ENCODE peak calls at places on chromosome 1, in nine cellular contexts. F is HFF-Myc, Q is AG09309, P is activated B cell treated with CpG ODN at 0.5 μM for 24 hours, U is spleen, Z is stomach, M is mesothelial cell of epicardium, I is dorsolateral prefrontal cortex, K is astrocyte of the spinal cord. C is an unnamed sample.

GRCh38 chr1:193069748-193070394 is 10.5 kb downstream of the RO60 start:
- DNase-seq in F (no peak), Q (no peak), P (no peak), U (no peak), Z (no peak), M (no peak), I (no peak), K (peak), C (no peak)

GRCh38 chr1:108828074-108828961 is 28.6 kb downstream of the AKNAD1 start:
- DNase-seq in F (peak), Q (peak), P (no peak), U (peak), Z (peak), M (peak), I (peak), K (peak), C (peak)

GRCh38 chr1:62724430-62724829 is 36.2 kb upstream of the DOCK7 start:
- DNase-seq in F (no peak), Q (no peak), P (no peak), U (no peak), Z (no peak), M (no peak), I (no peak), K (no peak), C (no peak)

GRCh38 chr1:24393892-24394291 is 19.7 kb downstream of the STPG1 start:
- DNase-seq in F (no peak), Q (no peak), P (no peak), U (no peak), Z (no peak), M (no peak), I (no peak), K (peak), C (no peak)

GRCh38 chr1:207695943-207696342 is 51.0 kb downstream of the CR1L start:
- DNase-seq in F (no peak), Q (no peak), P (no peak), U (no peak), Z (no peak), M (no peak), I (no peak), K (no peak), C (no peak)

GRCh38 chr1:87542697-87543096 is 214.0 kb downstream of the LMO4 start:
- DNase-seq in F (no peak), Q (no peak), P (no peak), U (no peak), Z (no peak), M (no peak), I (no peak), K (no peak), C (no peak)

GRCh38 chr1:12435639-12436344 is 182.2 kb downstream of the DHRS3 start:
- DNase-seq in F (no peak), Q (no peak), P (no peak), U (no peak), Z (no peak), M (no peak), I (no peak), K (peak), C (peak)

GRCh38 chr1:234188454-234188792 is 184.8 kb upstream of the COA6 start:
- DNase-seq in F (no peak), Q (no peak), P (no peak), U (no peak), Z (no peak), M (no peak), I (no peak), K (no peak), C (no peak)

GRCh38 chr1:153520818-153521476 is 14.8 kb downstream of the S100A6 start:
- DNase-seq in F (no peak), Q (no peak), P (no peak), U (no peak), Z (no peak), M (no peak), I (no peak), K (no peak), C (no peak)

GRCh38 chr1:204633665-204634064 is 51.9 kb downstream of the LRRN2 start:
- DNase-seq in F (no peak), Q (no peak), P (no peak), U (no peak), Z (peak), M (no peak), I (no peak), K (no peak), C (no peak)

GRCh38 chr1:92858564-92859399 is 26.9 kb downstream of the RPL5 start:
- DNase-seq in F (peak), Q (peak), P (no peak), U (no peak), Z (peak), M (peak), I (peak), K (peak), C (peak)

GRCh38 chr1:225378880-225379279 is 49.0 kb downstream of the LBR start:
- DNase-seq in F (no peak), Q (peak), P (no peak), U (no peak), Z (no peak), M (no peak), I (no peak), K (peak), C (no peak)

GRCh38 chr1:237873487-237873927 is 17.2 kb downstream of the ZP4 start:
- DNase-seq in F (no peak), Q (peak), P (no peak), U (no peak), Z (no peak), M (no peak), I (no peak), K (peak), C (no peak)

GRCh38 chr1:29505537-29506220 is 269.4 kb downstream of the PTPRU start:
- DNase-seq in F (no peak), Q (no peak), P (no peak), U (no peak), Z (peak), M (peak), I (no peak), K (no peak), C (no peak)

DNA sequence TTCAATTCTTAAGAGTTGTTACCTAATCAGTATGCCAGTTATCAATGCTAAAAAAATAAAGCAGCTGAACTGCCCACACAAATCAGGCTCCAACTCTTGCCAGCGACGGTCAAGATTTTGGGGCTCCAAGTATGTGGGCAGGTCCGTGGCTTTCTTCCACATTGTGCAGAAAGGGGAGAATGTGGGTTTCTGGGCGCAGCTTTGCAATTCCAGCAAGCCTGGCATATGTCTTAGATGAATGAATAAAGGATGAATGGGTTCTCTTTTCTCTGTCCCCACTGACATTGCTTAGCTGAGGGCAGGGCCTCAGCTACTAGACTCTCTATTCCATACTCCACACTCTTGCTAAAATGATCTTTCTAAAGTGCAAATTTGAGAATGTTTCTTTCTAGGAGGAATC is 42.4 kb downstream of the NENF start:
- DNase-seq in F (no peak), Q (no peak), P (no peak), U (no peak), Z (no peak), M (no peak), I (no peak), K (no peak), C (no peak)
- TF ChIP-seq CTCF in F (no peak), Q (no peak), P (no peak), U (no peak), Z (no peak), M (no peak), I (peak), K (no peak), C (no peak)

GRCh38 chr1:189977184-189977583 is 500.5 kb downstream of the BRINP3 start:
- DNase-seq in F (no peak), Q (no peak), P (no peak), U (no peak), Z (no peak), M (no peak), I (no peak), K (no peak), C (no peak)
- TF ChIP-seq CTCF in F (no peak), Q (no peak), P (no peak), U (no peak), Z (no peak), M (no peak), I (no peak), K (no peak), C (no peak)

GRCh38 chr1:17021896-17022295 is 10.2 kb upstream of the ATP13A2 start:
- DNase-seq in F (no peak), Q (no peak), P (no peak), U (no peak), Z (no peak), M (no peak), I (peak), K (no peak), C (no peak)

GRCh38 chr1:17020502-17020901 is 8.8 kb upstream of the ATP13A2 start:
- DNase-seq in F (peak), Q (peak), P (no peak), U (no peak), Z (no peak), M (no peak), I (no peak), K (no peak), C (no peak)

GRCh38 chr1:17023103-17023502 is 11.4 kb upstream of the ATP13A2 start:
- DNase-seq in F (no peak), Q (no peak), P (no peak), U (no peak), Z (no peak), M (no peak), I (no peak), K (no peak), C (peak)

GRCh38 chr1:17024721-17025120 is 13.0 kb upstream of the ATP13A2 start:
- DNase-seq in F (no peak), Q (no peak), P (no peak), U (no peak), Z (no peak), M (no peak), I (no peak), K (no peak), C (no peak)

GRCh38 chr1:17023573-17023972 is 11.8 kb upstream of the ATP13A2 start:
- DNase-seq in F (no peak), Q (no peak), P (no peak), U (no peak), Z (no peak), M (no peak), I (no peak), K (no peak), C (no peak)
- TF ChIP-seq CTCF in F (no peak), Q (no peak), P (no peak), U (no peak), Z (no peak), M (no peak), I (no peak), K (no peak), C (peak)

GRCh38 chr1:14363707-14364413 is 234.6 kb upstream of the KAZN start:
- DNase-seq in F (no peak), Q (no peak), P (no peak), U (no peak), Z (no peak), M (no peak), I (no peak), K (no peak), C (no peak)
- TF ChIP-seq CTCF in F (peak), Q (no peak), P (no peak), U (no peak), Z (no peak), M (no peak), I (no peak), K (peak), C (no peak)

DNA sequence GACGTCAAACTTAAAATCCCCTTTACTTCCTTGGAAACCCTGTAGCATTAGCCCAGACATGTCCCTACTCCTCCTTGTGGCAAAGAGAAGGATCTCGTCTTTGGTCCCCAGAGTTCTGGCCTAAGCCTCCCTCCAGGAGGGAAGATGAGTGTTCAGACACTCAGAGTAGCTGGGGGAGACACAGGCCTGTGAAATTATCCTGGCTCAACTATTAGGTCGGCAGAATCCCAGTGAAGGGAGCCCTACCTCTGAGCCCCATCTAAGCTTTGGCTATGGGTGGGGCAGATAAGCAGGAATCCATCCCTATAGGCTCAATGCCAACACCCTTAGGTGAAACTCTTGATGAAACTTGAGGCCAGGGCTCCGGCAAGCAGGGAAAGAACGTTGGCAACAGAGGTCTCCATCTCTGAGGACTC is 1.7 kb upstream of the SFN start:
- DNase-seq in F (no peak), Q (peak), P (no peak), U (no peak), Z (no peak), M (no peak), I (no peak), K (peak), C (no peak)
- TF ChIP-seq CTCF in F (peak), Q (peak), P (no peak), U (no peak), Z (no peak), M (no peak), I (no peak), K (peak), C (no peak)

GRCh38 chr1:151165738-151166505 is at the start of the genes LYSMD1 and SCNM1:
- DNase-seq in F (peak), Q (peak), P (peak), U (peak), Z (peak), M (peak), I (peak), K (peak), C (peak)
- TF ChIP-seq CTCF in F (no peak), Q (peak), P (no peak), U (peak), Z (no peak), M (no peak), I (peak), K (no peak), C (no peak)

GRCh38 chr1:91792393-91793032 is 93.4 kb downstream of the TGFBR3 start:
- DNase-seq in F (no peak), Q (no peak), P (no peak), U (no peak), Z (no peak), M (no peak), I (no peak), K (no peak), C (no peak)
- TF ChIP-seq CTCF in F (peak), Q (no peak), P (no peak), U (no peak), Z (no peak), M (no peak), I (no peak), K (no peak), C (no peak)

GRCh38 chr1:51139474-51139873 is 37.4 kb downstream of the C1orf185 start:
- DNase-seq in F (no peak), Q (no peak), P (no peak), U (no peak), Z (no peak), M (no peak), I (no peak), K (no peak), C (no peak)
- TF ChIP-seq CTCF in F (no peak), Q (no peak), P (no peak), U (no peak), Z (no peak), M (no peak), I (peak), K (no peak), C (no peak)

C was measured in GM13977.